ENCODE peak calls at places on chromosomes 3 and 15, in seven cellular contexts. P is IMR-90, G is mesendoderm, W is H9, I is mesenchymal stem cell, C is H1, K is trophoblast cell. Y is an unnamed sample.
A peak's percentile ranks its signal among the peaks of the same experiment; 100 is the strongest.

GRCh38 chr15:88609344-88609743 is 11.8 kb upstream of the AEN start:
- DNase-seq in P (no peak), G (peak; percentile 75), W (peak; percentile 27), I (no peak), C (no peak), K (no peak), Y (no peak)

GRCh38 chr3:128149632-128150031 is 3.6 kb upstream of the EEFSEC start:
- DNase-seq in P (no peak), G (no peak), W (no peak), I (no peak), C (no peak), K (no peak), Y (no peak)

GRCh38 chr3:178421069-178421468 is 115.2 kb upstream of the KCNMB2 start:
- DNase-seq in P (no peak), G (no peak), W (no peak), I (no peak), C (no peak), K (no peak), Y (no peak)

GRCh38 chr3:183253961-183254815 is 1.1 kb downstream of the B3GNT5 start:
- DNase-seq in P (peak; percentile 12), G (peak; percentile 53), W (no peak), I (peak; percentile 50), C (peak; percentile 78), K (peak; percentile 2), Y (no peak)

GRCh38 chr3:132448211-132448961 is 31.1 kb downstream of the DNAJC13 start:
- DNase-seq in P (peak; percentile 69), G (no peak), W (no peak), I (peak; percentile 46), C (no peak), K (no peak), Y (no peak)

GRCh38 chr3:158775801-158776399 is 26.0 kb upstream of the MFSD1 start:
- DNase-seq in P (peak; percentile 21), G (no peak), W (no peak), I (peak; percentile 27), C (no peak), K (no peak), Y (no peak)

GRCh38 chr3:126356373-126357298 is 572 bp downstream of the KLF15 start:
- DNase-seq in P (no peak), G (no peak), W (no peak), I (no peak), C (no peak), K (no peak), Y (peak; percentile 24)

GRCh38 chr3:186653984-186654383 is 11.8 kb upstream of the HRG start:
- DNase-seq in P (no peak), G (peak; percentile 96), W (peak; percentile 86), I (peak; percentile 3), C (peak; percentile 81), K (no peak), Y (peak; percentile 27)

GRCh38 chr15:33801954-33802353 is 166.3 kb upstream of the CHRM5 start:
- DNase-seq in P (no peak), G (no peak), W (no peak), I (no peak), C (no peak), K (no peak), Y (no peak)

GRCh38 chr3:30607032-30607833 is 832 bp downstream of the TGFBR2 start:
- DNase-seq in P (no peak), G (peak; percentile 80), W (peak; percentile 55), I (peak; percentile 50), C (peak; percentile 68), K (peak; percentile 33), Y (peak; percentile 11)

GRCh38 chr3:184815046-184815930 is 3.3 kb downstream of the VPS8 start:
- DNase-seq in P (peak; percentile 96), G (no peak), W (no peak), I (peak; percentile 95), C (no peak), K (peak; percentile 19), Y (no peak)

GRCh38 chr3:20074226-20075063 is 34.2 kb downstream of the KAT2B start:
- DNase-seq in P (peak; percentile 53), G (no peak), W (no peak), I (no peak), C (no peak), K (no peak), Y (no peak)

GRCh38 chr3:66075281-66075680 is 36.6 kb upstream of the MAGI1 start:
- DNase-seq in P (peak; percentile 89), G (no peak), W (no peak), I (no peak), C (no peak), K (no peak), Y (no peak)

GRCh38 chr3:159378391-159378790 is 576.5 kb downstream of the MFSD1 start:
- DNase-seq in P (no peak), G (no peak), W (no peak), I (no peak), C (no peak), K (no peak), Y (no peak)

GRCh38 chr3:196563721-196564225 is 4.6 kb downstream of the WDR53 start:
- DNase-seq in P (peak; percentile 34), G (no peak), W (no peak), I (peak; percentile 23), C (no peak), K (no peak), Y (no peak)

GRCh38 chr3:126998728-126999127 is 15.8 kb downstream of the PLXNA1 start:
- DNase-seq in P (no peak), G (no peak), W (no peak), I (no peak), C (no peak), K (no peak), Y (no peak)

GRCh38 chr15:95410757-95411156 is 919.7 kb upstream of the NR2F2 start:
- DNase-seq in P (no peak), G (peak; percentile 10), W (no peak), I (peak; percentile 45), C (no peak), K (no peak), Y (no peak)

GRCh38 chr15:96428742-96429141 is 98.2 kb downstream of the NR2F2 start:
- DNase-seq in P (peak; percentile 96), G (peak; percentile 34), W (no peak), I (peak; percentile 77), C (no peak), K (peak; percentile 51), Y (no peak)

GRCh38 chr15:67085237-67085817 is 19.9 kb downstream of the SMAD3 start:
- DNase-seq in P (no peak), G (no peak), W (no peak), I (no peak), C (no peak), K (peak; percentile 27), Y (no peak)

GRCh38 chr3:65479967-65480366 is 558.8 kb downstream of the MAGI1 start:
- DNase-seq in P (no peak), G (no peak), W (no peak), I (peak; percentile 24), C (no peak), K (no peak), Y (no peak)

GRCh38 chr3:59751606-59752005 is 701.8 kb upstream of the CFAP20DC start:
- DNase-seq in P (no peak), G (peak; percentile 11), W (no peak), I (no peak), C (no peak), K (peak; percentile 11), Y (no peak)

GRCh38 chr3:157785071-157785826 is 282.0 kb upstream of the VEPH1 start:
- DNase-seq in P (peak; percentile 94), G (peak; percentile 81), W (peak; percentile 32), I (peak; percentile 86), C (no peak), K (peak; percentile 86), Y (no peak)

GRCh38 chr3:127394984-127395662 is 107.3 kb upstream of the PRR20G start:
- DNase-seq in P (no peak), G (no peak), W (no peak), I (no peak), C (no peak), K (no peak), Y (no peak)

GRCh38 chr3:129228891-129229585 is 20.4 kb upstream of the COPG1 start:
- DNase-seq in P (peak; percentile 88), G (peak; percentile 69), W (peak; percentile 69), I (peak; percentile 86), C (peak; percentile 62), K (peak; percentile 76), Y (no peak)

GRCh38 chr15:63401714-63402497 is 20.3 kb upstream of the CA12 start:
- DNase-seq in P (no peak), G (no peak), W (no peak), I (no peak), C (no peak), K (no peak), Y (no peak)
- H2AK5ac ChIP-seq in P (no peak overlapping the region), G (no peak overlapping the region), W (no peak overlapping the region), I (no peak overlapping the region), C (no peak overlapping the region), K (no peak overlapping the region), Y (no peak overlapping the region)

DNA sequence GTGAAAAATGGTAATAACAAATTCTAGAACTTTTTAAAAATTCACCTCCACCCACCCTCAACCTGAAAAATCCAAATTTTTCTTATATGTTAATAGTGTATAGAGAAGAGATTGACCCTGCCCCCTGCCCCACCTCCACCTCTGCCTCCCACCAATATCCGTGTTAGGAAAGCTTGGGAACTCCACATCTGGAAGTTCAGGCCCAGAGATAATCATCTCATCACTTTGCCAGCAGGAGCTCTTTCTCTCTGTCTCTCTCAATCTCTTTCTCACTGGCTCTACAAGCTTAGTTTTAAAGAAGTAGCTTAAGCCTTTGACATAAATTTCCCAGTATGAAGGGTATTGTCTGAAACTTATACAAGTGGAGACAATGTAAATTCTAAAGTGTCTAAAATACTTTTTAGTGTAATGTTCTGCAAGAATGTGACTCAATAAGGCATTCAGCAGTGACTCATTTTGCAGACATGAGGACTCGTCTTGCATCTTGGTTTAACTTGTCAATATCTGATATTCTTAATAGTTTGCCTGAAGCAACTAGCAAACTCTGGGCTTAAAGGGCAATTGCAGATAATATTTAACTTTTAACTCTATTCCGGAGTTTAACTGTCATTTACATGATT is 299.8 kb upstream of the EPHA3 start:
- DNase-seq in P (peak; percentile 74), G (peak; percentile 70), W (no peak), I (peak; percentile 46), C (no peak), K (peak; percentile 26), Y (no peak)
- H3K27me3 ChIP-seq in P (no peaks in the 10 kb centered on the region), G (no peaks in the 10 kb centered on the region), W (no peaks in the 10 kb centered on the region), I (no peaks in the 10 kb centered on the region), C (no peaks in the 10 kb centered on the region), K (no peaks in the 10 kb centered on the region), Y (no peaks in the 10 kb centered on the region)

DNA sequence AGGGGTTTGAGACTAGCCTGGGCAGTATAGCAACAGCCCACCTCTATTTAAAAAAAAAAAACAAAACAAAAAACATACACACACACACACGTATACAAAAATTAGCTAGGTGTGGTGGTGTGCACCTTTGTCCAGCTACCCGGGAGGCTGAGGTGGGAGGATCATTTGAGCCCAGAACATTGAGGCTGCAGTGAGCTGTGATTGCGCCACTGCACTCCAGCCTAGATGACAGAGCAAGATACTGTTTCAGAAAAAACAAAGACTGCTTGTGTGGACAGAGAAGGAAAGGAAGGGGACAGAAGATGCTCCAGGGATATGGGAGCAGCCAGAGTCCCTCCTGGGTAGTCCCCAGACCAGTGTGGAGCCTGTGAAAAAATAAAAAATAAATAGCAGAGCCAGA is 12.9 kb downstream of the TYRO3 start:
- DNase-seq in P (no peak), G (no peak), W (no peak), I (no peak), C (no peak), K (no peak), Y (no peak)
- H2AK5ac ChIP-seq in P (no peak overlapping the region), G (no peak overlapping the region), W (no peak overlapping the region), I (no peak overlapping the region), C (no peak overlapping the region), K (no peak overlapping the region), Y (no peak overlapping the region)

DNA sequence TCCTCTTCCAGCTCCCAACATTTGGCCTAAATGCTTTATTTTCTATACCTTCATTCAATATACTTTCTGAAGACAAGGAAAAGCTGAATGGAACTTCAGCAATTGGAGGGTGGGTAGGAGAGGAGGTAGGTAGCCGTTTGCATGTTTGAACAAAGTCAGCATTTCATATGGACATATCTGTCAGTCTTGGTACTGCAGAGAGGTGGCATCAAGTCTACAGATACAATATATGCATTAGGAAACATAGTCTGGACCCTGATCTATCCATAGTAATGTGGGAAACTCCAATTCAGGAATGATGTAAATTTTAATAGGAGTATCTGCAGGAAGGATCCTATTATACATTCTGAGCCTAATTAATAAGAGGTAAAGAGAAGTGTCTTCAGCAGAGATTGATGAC is 526.4 kb downstream of the MECOM start:
- DNase-seq in P (no peak), G (no peak), W (no peak), I (no peak), C (no peak), K (no peak), Y (no peak)
- H3K27me3 ChIP-seq in P (no peaks in the 10 kb centered on the region), G (no peaks in the 10 kb centered on the region), W (no peaks in the 10 kb centered on the region), I (no peaks in the 10 kb centered on the region), C (no peaks in the 10 kb centered on the region), K (no peaks in the 10 kb centered on the region), Y (no peaks in the 10 kb centered on the region)